ENCODE peak calls at places on chromosome 21, in six cellular contexts. One of them, this sample, is unnamed.

GRCh38 chr21:46093668-46094400 is 4.1 kb upstream of the COL6A2 start:
- DNase-seq in effector memory CD4-positive, alpha-beta T cell: no peak
- DNase-seq in iris pigment epithelial cell: no peak
- DNase-seq in SHP77: no peak
- DNase-seq in midbrain: no peak
- DNase-seq in thoracic aorta: no peak
- DNase-seq in this sample: no peak

GRCh38 chr21:30104246-30104645 is 62.4 kb downstream of the CLDN17 start:
- DNase-seq in effector memory CD4-positive, alpha-beta T cell: no peak
- DNase-seq in iris pigment epithelial cell: no peak
- DNase-seq in SHP77: no peak
- DNase-seq in midbrain: no peak
- DNase-seq in thoracic aorta: no peak
- DNase-seq in this sample: no peak

GRCh38 chr21:14734191-14734590 is 188.1 kb upstream of the SAMSN1 start:
- DNase-seq in effector memory CD4-positive, alpha-beta T cell: no peak
- DNase-seq in iris pigment epithelial cell: no peak
- DNase-seq in SHP77: no peak
- DNase-seq in midbrain: no peak
- DNase-seq in thoracic aorta: no peak
- DNase-seq in this sample: no peak

GRCh38 chr21:33578959-33579542 is 9.4 kb downstream of the DONSON start:
- DNase-seq in effector memory CD4-positive, alpha-beta T cell: no peak
- DNase-seq in iris pigment epithelial cell: peak
- DNase-seq in SHP77: no peak
- DNase-seq in midbrain: no peak
- DNase-seq in thoracic aorta: no peak
- DNase-seq in this sample: no peak

GRCh38 chr21:44918581-44919033 is 2.1 kb downstream of the ITGB2 start:
- DNase-seq in effector memory CD4-positive, alpha-beta T cell: no peak
- DNase-seq in iris pigment epithelial cell: no peak
- DNase-seq in SHP77: no peak
- DNase-seq in midbrain: no peak
- DNase-seq in thoracic aorta: no peak
- DNase-seq in this sample: no peak

GRCh38 chr21:38258803-38259485 is 2.2 kb downstream of the KCNJ15 start:
- DNase-seq in effector memory CD4-positive, alpha-beta T cell: no peak
- DNase-seq in iris pigment epithelial cell: peak
- DNase-seq in SHP77: no peak
- DNase-seq in midbrain: no peak
- DNase-seq in thoracic aorta: no peak
- DNase-seq in this sample: no peak

GRCh38 chr21:35764077-35764476 is 296.2 kb downstream of the SETD4 start:
- DNase-seq in effector memory CD4-positive, alpha-beta T cell: no peak
- DNase-seq in iris pigment epithelial cell: no peak
- DNase-seq in SHP77: no peak
- DNase-seq in midbrain: no peak
- DNase-seq in thoracic aorta: no peak
- DNase-seq in this sample: no peak

GRCh38 chr21:42349420-42350075 is 1.2 kb downstream of the TFF2 start:
- DNase-seq in effector memory CD4-positive, alpha-beta T cell: no peak
- DNase-seq in iris pigment epithelial cell: no peak
- DNase-seq in SHP77: no peak
- DNase-seq in midbrain: no peak
- DNase-seq in thoracic aorta: no peak
- DNase-seq in this sample: no peak

GRCh38 chr21:39121600-39122355 is 61.5 kb downstream of the PSMG1 start:
- DNase-seq in effector memory CD4-positive, alpha-beta T cell: no peak
- DNase-seq in iris pigment epithelial cell: peak
- DNase-seq in SHP77: no peak
- DNase-seq in midbrain: no peak
- DNase-seq in thoracic aorta: no peak
- DNase-seq in this sample: no peak

GRCh38 chr21:38875694-38876492 is 70.2 kb downstream of the ETS2 start:
- DNase-seq in effector memory CD4-positive, alpha-beta T cell: no peak
- DNase-seq in iris pigment epithelial cell: peak
- DNase-seq in SHP77: no peak
- DNase-seq in midbrain: no peak
- DNase-seq in thoracic aorta: no peak
- DNase-seq in this sample: no peak

GRCh38 chr21:39363607-39364555 is 15.0 kb upstream of the HMGN1 start:
- DNase-seq in effector memory CD4-positive, alpha-beta T cell: no peak
- DNase-seq in iris pigment epithelial cell: peak
- DNase-seq in SHP77: no peak
- DNase-seq in midbrain: no peak
- DNase-seq in thoracic aorta: no peak
- DNase-seq in this sample: no peak

GRCh38 chr21:41750532-41751151 is 16.2 kb downstream of the RIPK4 start:
- DNase-seq in effector memory CD4-positive, alpha-beta T cell: no peak
- DNase-seq in iris pigment epithelial cell: no peak
- DNase-seq in SHP77: no peak
- DNase-seq in midbrain: no peak
- DNase-seq in thoracic aorta: no peak
- DNase-seq in this sample: no peak

GRCh38 chr21:18340387-18340942 is 63.1 kb downstream of the TMPRSS15 start:
- DNase-seq in effector memory CD4-positive, alpha-beta T cell: no peak
- DNase-seq in iris pigment epithelial cell: no peak
- DNase-seq in SHP77: no peak
- DNase-seq in midbrain: no peak
- DNase-seq in thoracic aorta: no peak
- DNase-seq in this sample: no peak

GRCh38 chr21:39604951-39605350 is 7.8 kb upstream of the B3GALT5 start:
- DNase-seq in effector memory CD4-positive, alpha-beta T cell: no peak
- DNase-seq in iris pigment epithelial cell: no peak
- DNase-seq in SHP77: no peak
- DNase-seq in midbrain: no peak
- DNase-seq in thoracic aorta: no peak
- DNase-seq in this sample: no peak

GRCh38 chr21:42311160-42311559 is 4.0 kb downstream of the TFF3 start:
- DNase-seq in effector memory CD4-positive, alpha-beta T cell: no peak
- DNase-seq in iris pigment epithelial cell: no peak
- DNase-seq in SHP77: no peak
- DNase-seq in midbrain: no peak
- DNase-seq in thoracic aorta: no peak
- DNase-seq in this sample: no peak

GRCh38 chr21:46145840-46146691 is 9.3 kb downstream of the FTCD start:
- DNase-seq in effector memory CD4-positive, alpha-beta T cell: no peak
- DNase-seq in iris pigment epithelial cell: no peak
- DNase-seq in SHP77: no peak
- DNase-seq in midbrain: no peak
- DNase-seq in thoracic aorta: no peak
- DNase-seq in this sample: no peak

GRCh38 chr21:35079181-35079580 is 30.1 kb upstream of the RUNX1 start:
- DNase-seq in effector memory CD4-positive, alpha-beta T cell: no peak
- DNase-seq in iris pigment epithelial cell: no peak
- DNase-seq in SHP77: no peak
- DNase-seq in midbrain: no peak
- DNase-seq in thoracic aorta: no peak
- DNase-seq in this sample: no peak

GRCh38 chr21:37631319-37632117 is 264.9 kb downstream of the DYRK1A start:
- DNase-seq in effector memory CD4-positive, alpha-beta T cell: no peak
- DNase-seq in iris pigment epithelial cell: peak
- DNase-seq in SHP77: no peak
- DNase-seq in midbrain: no peak
- DNase-seq in thoracic aorta: no peak
- DNase-seq in this sample: no peak

GRCh38 chr21:37188825-37189224 is 78.3 kb downstream of the VPS26C start:
- DNase-seq in effector memory CD4-positive, alpha-beta T cell: no peak
- DNase-seq in iris pigment epithelial cell: no peak
- DNase-seq in SHP77: no peak
- DNase-seq in midbrain: no peak
- DNase-seq in thoracic aorta: no peak
- DNase-seq in this sample: no peak

GRCh38 chr21:29168874-29169273 is 38.4 kb downstream of the MAP3K7CL start:
- DNase-seq in effector memory CD4-positive, alpha-beta T cell: no peak
- DNase-seq in iris pigment epithelial cell: no peak
- DNase-seq in SHP77: no peak
- DNase-seq in midbrain: no peak
- DNase-seq in thoracic aorta: no peak
- DNase-seq in this sample: no peak

GRCh38 chr21:38234395-38235142 is 22.2 kb upstream of the KCNJ15 start:
- DNase-seq in effector memory CD4-positive, alpha-beta T cell: no peak
- DNase-seq in iris pigment epithelial cell: no peak
- DNase-seq in SHP77: no peak
- DNase-seq in midbrain: no peak
- DNase-seq in thoracic aorta: no peak
- DNase-seq in this sample: no peak

GRCh38 chr21:36718951-36719501 is 20.1 kb downstream of the SIM2 start:
- DNase-seq in effector memory CD4-positive, alpha-beta T cell: no peak
- DNase-seq in iris pigment epithelial cell: no peak
- DNase-seq in SHP77: no peak
- DNase-seq in midbrain: peak
- DNase-seq in thoracic aorta: no peak
- DNase-seq in this sample: no peak

GRCh38 chr21:31459457-31459856 is 115.4 kb upstream of the TIAM1 start:
- DNase-seq in effector memory CD4-positive, alpha-beta T cell: no peak
- DNase-seq in iris pigment epithelial cell: no peak
- DNase-seq in SHP77: no peak
- DNase-seq in midbrain: peak
- DNase-seq in thoracic aorta: no peak
- DNase-seq in this sample: no peak

GRCh38 chr21:21547368-21547953 is 549.3 kb downstream of the NCAM2 start:
- DNase-seq in effector memory CD4-positive, alpha-beta T cell: no peak
- DNase-seq in iris pigment epithelial cell: peak
- DNase-seq in SHP77: no peak
- DNase-seq in midbrain: no peak
- DNase-seq in thoracic aorta: no peak
- DNase-seq in this sample: peak

GRCh38 chr21:25005388-25005787 is 601.9 kb downstream of the MRPL39 start:
- DNase-seq in effector memory CD4-positive, alpha-beta T cell: no peak
- DNase-seq in iris pigment epithelial cell: peak
- DNase-seq in SHP77: no peak
- DNase-seq in midbrain: no peak
- DNase-seq in thoracic aorta: no peak
- DNase-seq in this sample: no peak

GRCh38 chr21:38817371-38818335 is 11.9 kb downstream of the ETS2 start:
- DNase-seq in effector memory CD4-positive, alpha-beta T cell: no peak
- DNase-seq in iris pigment epithelial cell: peak
- DNase-seq in SHP77: no peak
- DNase-seq in midbrain: no peak
- DNase-seq in thoracic aorta: no peak
- DNase-seq in this sample: no peak

GRCh38 chr21:17550671-17551308 is 37.9 kb downstream of the CXADR start:
- DNase-seq in effector memory CD4-positive, alpha-beta T cell: no peak
- DNase-seq in iris pigment epithelial cell: peak
- DNase-seq in SHP77: no peak
- DNase-seq in midbrain: no peak
- DNase-seq in thoracic aorta: no peak
- DNase-seq in this sample: no peak

GRCh38 chr21:45152265-45152746 is 77.9 kb downstream of the ADARB1 start:
- DNase-seq in effector memory CD4-positive, alpha-beta T cell: no peak
- DNase-seq in iris pigment epithelial cell: no peak
- DNase-seq in SHP77: peak
- DNase-seq in midbrain: peak
- DNase-seq in thoracic aorta: no peak
- DNase-seq in this sample: peak

GRCh38 chr21:41828884-41829360 is 50.2 kb downstream of the PRDM15 start:
- DNase-seq in effector memory CD4-positive, alpha-beta T cell: no peak
- DNase-seq in iris pigment epithelial cell: no peak
- DNase-seq in SHP77: no peak
- DNase-seq in midbrain: no peak
- DNase-seq in thoracic aorta: no peak
- DNase-seq in this sample: peak

GRCh38 chr21:31343680-31344480 is at the start of gene TIAM1:
- DNase-seq in effector memory CD4-positive, alpha-beta T cell: no peak
- DNase-seq in iris pigment epithelial cell: peak
- DNase-seq in SHP77: no peak
- DNase-seq in midbrain: peak
- DNase-seq in thoracic aorta: peak
- DNase-seq in this sample: no peak

GRCh38 chr21:26124421-26124833 is 46.1 kb downstream of the APP start:
- DNase-seq in effector memory CD4-positive, alpha-beta T cell: no peak
- DNase-seq in iris pigment epithelial cell: peak
- DNase-seq in SHP77: no peak
- DNase-seq in midbrain: no peak
- DNase-seq in thoracic aorta: no peak
- DNase-seq in this sample: peak

GRCh38 chr21:44703731-44704635 is 7.0 kb downstream of the KRTAP10-12 start:
- DNase-seq in effector memory CD4-positive, alpha-beta T cell: no peak
- DNase-seq in iris pigment epithelial cell: no peak
- DNase-seq in SHP77: no peak
- DNase-seq in midbrain: no peak
- DNase-seq in thoracic aorta: no peak
- DNase-seq in this sample: no peak

GRCh38 chr21:41564871-41565281 is 56.9 kb upstream of the TMPRSS2 start:
- DNase-seq in effector memory CD4-positive, alpha-beta T cell: no peak
- DNase-seq in iris pigment epithelial cell: peak
- DNase-seq in SHP77: no peak
- DNase-seq in midbrain: no peak
- DNase-seq in thoracic aorta: no peak
- DNase-seq in this sample: no peak

GRCh38 chr21:42844411-42845113 is 34.8 kb downstream of the WDR4 start:
- DNase-seq in effector memory CD4-positive, alpha-beta T cell: no peak
- DNase-seq in iris pigment epithelial cell: no peak
- DNase-seq in SHP77: no peak
- DNase-seq in midbrain: peak
- DNase-seq in thoracic aorta: no peak
- DNase-seq in this sample: no peak

GRCh38 chr21:26945916-26946315 is 21.0 kb downstream of the ADAMTS5 start:
- DNase-seq in effector memory CD4-positive, alpha-beta T cell: no peak
- DNase-seq in iris pigment epithelial cell: no peak
- DNase-seq in SHP77: no peak
- DNase-seq in midbrain: peak
- DNase-seq in thoracic aorta: no peak
- DNase-seq in this sample: no peak

GRCh38 chr21:34020005-34020847 is 53.2 kb upstream of the MRPS6 start:
- DNase-seq in effector memory CD4-positive, alpha-beta T cell: no peak
- DNase-seq in iris pigment epithelial cell: no peak
- DNase-seq in SHP77: peak
- DNase-seq in midbrain: no peak
- DNase-seq in thoracic aorta: no peak
- DNase-seq in this sample: peak

GRCh38 chr21:42233067-42233981 is 14.4 kb downstream of the ABCG1 start:
- DNase-seq in effector memory CD4-positive, alpha-beta T cell: peak
- DNase-seq in iris pigment epithelial cell: peak
- DNase-seq in SHP77: peak
- DNase-seq in midbrain: peak
- DNase-seq in thoracic aorta: peak
- DNase-seq in this sample: peak

GRCh38 chr21:19523066-19523465 is 1119.5 kb upstream of the TMPRSS15 start:
- DNase-seq in effector memory CD4-positive, alpha-beta T cell: no peak
- DNase-seq in iris pigment epithelial cell: no peak
- DNase-seq in SHP77: no peak
- DNase-seq in midbrain: no peak
- DNase-seq in thoracic aorta: no peak
- DNase-seq in this sample: peak

GRCh38 chr21:34743831-34744230 is 75.0 kb downstream of the CLIC6 start:
- DNase-seq in effector memory CD4-positive, alpha-beta T cell: no peak
- DNase-seq in iris pigment epithelial cell: peak
- DNase-seq in SHP77: no peak
- DNase-seq in midbrain: no peak
- DNase-seq in thoracic aorta: no peak
- DNase-seq in this sample: no peak

GRCh38 chr21:38733973-38734546 is 71.7 kb upstream of the ETS2 start:
- DNase-seq in effector memory CD4-positive, alpha-beta T cell: peak
- DNase-seq in iris pigment epithelial cell: peak
- DNase-seq in SHP77: peak
- DNase-seq in midbrain: peak
- DNase-seq in thoracic aorta: peak
- DNase-seq in this sample: peak

This sample was measured in SK-N-DZ.